ENCODE peak calls at places on chromosome 9, in five cellular contexts. W is AG09309; F is activated CD4-positive, CD25-positive, alpha-beta regulatory T cell treated with anti-CD3 and anti-CD28 coated beads, Interleukin-2, amount 50 U/mL, for 72 hours; E is stimulated activated CD4-positive, alpha-beta T cell treated with anti-CD3 and anti-CD28 coated beads, Interleukin-2, amount 100 ng/mL, for 4 hours; K is H7. Q is an unnamed sample.

GRCh38 chr9:14222149-14222835 is 91.6 kb downstream of the NFIB start:
- DNase-seq in W (no peak), F (no peak), E (no peak), K (no peak), Q (no peak)

GRCh38 chr9:89496645-89497044 is 1.3 kb downstream of the SEMA4D start:
- DNase-seq in W (no peak), F (no peak), E (no peak), K (peak; percentile 41), Q (no peak)

GRCh38 chr9:75188756-75189155 is 100.4 kb downstream of the OSTF1 start:
- DNase-seq in W (no peak), F (no peak), E (no peak), K (no peak), Q (no peak)

GRCh38 chr9:129208191-129209091 is 30.4 kb upstream of the IER5L start:
- DNase-seq in W (no peak), F (no peak), E (peak; percentile 59), K (peak; percentile 92), Q (no peak)

GRCh38 chr9:77987104-77987656 is 44.4 kb downstream of the GNAQ start:
- DNase-seq in W (no peak), F (no peak), E (no peak), K (no peak), Q (no peak)

GRCh38 chr9:95167998-95168397 is 149.5 kb downstream of the FANCC start:
- DNase-seq in W (peak; percentile 83), F (peak; percentile 45), E (peak; percentile 9), K (peak; percentile 64), Q (peak; percentile 37)

GRCh38 chr9:1184146-1184545 is 134.0 kb downstream of the DMRT2 start:
- DNase-seq in W (no peak), F (no peak), E (no peak), K (no peak), Q (no peak)

GRCh38 chr9:4923580-4924544 is 61.2 kb upstream of the JAK2 start:
- DNase-seq in W (no peak), F (no peak), E (peak; percentile 9), K (peak; percentile 24), Q (no peak)

GRCh38 chr9:121758693-121759092 is 107.3 kb downstream of the DAB2IP start:
- DNase-seq in W (no peak), F (no peak), E (no peak), K (no peak), Q (no peak)

GRCh38 chr9:100600511-100601079 is 22.7 kb downstream of the CAVIN4 start:
- DNase-seq in W (no peak), F (no peak), E (no peak), K (no peak), Q (no peak)

GRCh38 chr9:93058357-93059096 is at the start of gene SUSD3:
- DNase-seq in W (no peak), F (peak; percentile 75), E (peak; percentile 48), K (peak; percentile 99), Q (peak; percentile 71)

GRCh38 chr9:36864491-36865410 is 169.3 kb downstream of the PAX5 start:
- DNase-seq in W (no peak), F (no peak), E (no peak), K (peak; percentile 87), Q (no peak)

GRCh38 chr9:136140966-136141365 is 22.3 kb upstream of the TMEM250 start:
- DNase-seq in W (no peak), F (no peak), E (no peak), K (no peak), Q (no peak)

GRCh38 chr9:124216474-124217176 is 41.1 kb upstream of the NEK6 start:
- DNase-seq in W (no peak), F (peak; percentile 51), E (peak; percentile 31), K (no peak), Q (peak; percentile 65)

GRCh38 chr9:87309236-87309635 is 188.4 kb upstream of the DAPK1 start:
- DNase-seq in W (no peak), F (no peak), E (no peak), K (no peak), Q (no peak)

GRCh38 chr9:78539904-78540303 is 243.0 kb downstream of the PSAT1 start:
- DNase-seq in W (peak; percentile 82), F (no peak), E (no peak), K (no peak), Q (no peak)

GRCh38 chr9:35729700-35730485 is 2.1 kb downstream of the TLN1 start:
- DNase-seq in W (peak; percentile 61), F (no peak), E (no peak), K (peak; percentile 84), Q (no peak)

GRCh38 chr9:6829027-6829426 is 71.3 kb downstream of the KDM4C start:
- DNase-seq in W (no peak), F (no peak), E (no peak), K (no peak), Q (no peak)

GRCh38 chr9:99977042-99977792 is 70.8 kb downstream of the STX17 start:
- DNase-seq in W (no peak), F (no peak), E (no peak), K (no peak), Q (no peak)

GRCh38 chr9:70506159-70506558 is 91.7 kb upstream of the KLF9 start:
- DNase-seq in W (no peak), F (no peak), E (no peak), K (no peak), Q (no peak)

GRCh38 chr9:68690088-68690487 is 15.0 kb upstream of the PIP5K1B start:
- DNase-seq in W (no peak), F (no peak), E (no peak), K (no peak), Q (no peak)

Q was measured in memory B cell.